ENCODE peak calls at places on chromosomes 3 and 15, in nine cellular contexts. W is activated naive CD8-positive, alpha-beta T cell treated with anti-CD3 and anti-CD28 coated beads, Interleukin-2, amount 50 U/mL, for 24 hours; A is WTC11; S is KBM-7; F is psoas muscle; Z is NAMALWA; X is SW480; G is stimulated activated CD4-positive, alpha-beta T cell treated with anti-CD3 and anti-CD28 coated beads, Interleukin-12 subunit alpha, Interleukin-12 subunit beta, amount 100 ng/mL, for 48 hours; Q is KG1. Y is an unnamed sample.

GRCh38 chr3:73029321-73029796 is 32.1 kb upstream of the EBLN2 start:
- DNase-seq in A (no peak), S (no peak), Q (no peak), F (no peak), Z (no peak), G (no peak), X (no peak), W (no peak), Y (no peak)

GRCh38 chr3:178513539-178514410 is 22.5 kb upstream of the KCNMB2 start:
- DNase-seq in Z (peak; percentile 26), G (no peak), X (no peak), Q (no peak), F (no peak), A (no peak), S (no peak), W (no peak), Y (no peak)

GRCh38 chr3:69739204-69740102 is at the start of gene MITF:
- DNase-seq in X (peak; percentile 90), Z (peak; percentile 38), S (peak; percentile 90), W (peak; percentile 59), A (peak; percentile 94), Q (no peak), G (peak; percentile 22), F (peak; percentile 96), Y (peak; percentile 80)

GRCh38 chr3:186121968-186122367 is 13.1 kb upstream of the ETV5 start:
- DNase-seq in G (no peak), A (peak; percentile 54), W (no peak), Z (no peak), S (no peak), X (peak; percentile 24), Q (no peak), F (no peak), Y (no peak)

GRCh38 chr15:85316244-85316934 is 64.0 kb upstream of the AKAP13 start:
- DNase-seq in X (peak; percentile 94), G (no peak), S (no peak), F (no peak), A (no peak), W (no peak), Q (no peak), Z (no peak), Y (no peak)

GRCh38 chr3:63479661-63480035 is 172.8 kb upstream of the SNTN start:
- DNase-seq in W (no peak), S (no peak), X (no peak), F (no peak), Z (no peak), G (no peak), A (no peak), Q (no peak), Y (no peak)

GRCh38 chr3:175746308-175746707 is 887.2 kb downstream of the NAALADL2 start:
- DNase-seq in G (no peak), W (no peak), F (no peak), Q (no peak), Z (no peak), S (no peak), X (no peak), A (no peak), Y (no peak)

GRCh38 chr15:77839970-77840609 is 207.4 kb upstream of the LINGO1 start:
- DNase-seq in Z (no peak), G (no peak), F (peak; percentile 48), A (no peak), W (no peak), X (no peak), Q (no peak), S (no peak), Y (no peak)

GRCh38 chr3:41364736-41365135 is 165.4 kb downstream of the CTNNB1 start:
- DNase-seq in Q (no peak), F (no peak), Z (no peak), A (no peak), G (no peak), W (no peak), S (no peak), X (no peak), Y (no peak)

GRCh38 chr3:160707187-160707789 is 30.3 kb downstream of the ARL14 start:
- DNase-seq in S (peak; percentile 38), Q (no peak), W (peak; percentile 15), F (no peak), Z (peak; percentile 71), G (no peak), A (no peak), X (peak; percentile 67), Y (peak; percentile 42)

GRCh38 chr3:188157971-188158370 is 4.0 kb downstream of the LPP start:
- DNase-seq in W (no peak), X (no peak), F (no peak), G (no peak), S (no peak), A (no peak), Z (no peak), Q (no peak), Y (no peak)

GRCh38 chr3:45179163-45179562 is 33.0 kb upstream of the CDCP1 start:
- DNase-seq in W (no peak), F (no peak), A (no peak), G (no peak), Z (no peak), S (no peak), Q (no peak), X (no peak), Y (no peak)